ENCODE peak calls at places on chromosomes 6 and 20, in four cellular contexts. One of them, this sample, is unnamed.

GRCh38 chr6:150236544-150236943 is 93.7 kb downstream of the PPP1R14C start:
- DNase-seq in choroid plexus epithelial cell: no peak
- DNase-seq in WERI-Rb-1: no peak
- DNase-seq in nephron progenitor cell: peak
- DNase-seq in this sample: no peak

GRCh38 chr20:45037050-45037449 is 63.9 kb downstream of the KCNS1 start:
- DNase-seq in choroid plexus epithelial cell: peak
- DNase-seq in WERI-Rb-1: no peak
- DNase-seq in nephron progenitor cell: no peak
- DNase-seq in this sample: no peak

GRCh38 chr6:87220997-87221396 is 65.6 kb downstream of the ZNF292 start:
- DNase-seq in choroid plexus epithelial cell: no peak
- DNase-seq in WERI-Rb-1: no peak
- DNase-seq in nephron progenitor cell: no peak
- DNase-seq in this sample: no peak

GRCh38 chr20:61698598-61698960 is 367.1 kb downstream of the TAF4 start:
- DNase-seq in choroid plexus epithelial cell: no peak
- DNase-seq in WERI-Rb-1: no peak
- DNase-seq in nephron progenitor cell: no peak
- DNase-seq in this sample: no peak

GRCh38 chr6:7991992-7992815 is 72.0 kb downstream of the BLOC1S5 start:
- DNase-seq in choroid plexus epithelial cell: peak
- DNase-seq in WERI-Rb-1: no peak
- DNase-seq in nephron progenitor cell: no peak
- DNase-seq in this sample: no peak

GRCh38 chr6:49933526-49933925 is 30.4 kb downstream of the DEFB114 start:
- DNase-seq in choroid plexus epithelial cell: no peak
- DNase-seq in WERI-Rb-1: no peak
- DNase-seq in nephron progenitor cell: no peak
- DNase-seq in this sample: no peak

GRCh38 chr20:38728237-38728761 is 4.0 kb downstream of the SLC32A1 start:
- DNase-seq in choroid plexus epithelial cell: no peak
- DNase-seq in WERI-Rb-1: no peak
- DNase-seq in nephron progenitor cell: peak
- DNase-seq in this sample: no peak

GRCh38 chr6:105981002-105981887 is 104.9 kb upstream of the PRDM1 start:
- DNase-seq in choroid plexus epithelial cell: peak
- DNase-seq in WERI-Rb-1: no peak
- DNase-seq in nephron progenitor cell: peak
- DNase-seq in this sample: peak

GRCh38 chr6:152295346-152295745 is 341.8 kb downstream of the SYNE1 start:
- DNase-seq in choroid plexus epithelial cell: peak
- DNase-seq in WERI-Rb-1: no peak
- DNase-seq in nephron progenitor cell: no peak
- DNase-seq in this sample: no peak

GRCh38 chr20:62059926-62060630 is 5.6 kb downstream of the TAF4 start:
- DNase-seq in choroid plexus epithelial cell: no peak
- DNase-seq in WERI-Rb-1: no peak
- DNase-seq in nephron progenitor cell: no peak
- DNase-seq in this sample: no peak

DNA sequence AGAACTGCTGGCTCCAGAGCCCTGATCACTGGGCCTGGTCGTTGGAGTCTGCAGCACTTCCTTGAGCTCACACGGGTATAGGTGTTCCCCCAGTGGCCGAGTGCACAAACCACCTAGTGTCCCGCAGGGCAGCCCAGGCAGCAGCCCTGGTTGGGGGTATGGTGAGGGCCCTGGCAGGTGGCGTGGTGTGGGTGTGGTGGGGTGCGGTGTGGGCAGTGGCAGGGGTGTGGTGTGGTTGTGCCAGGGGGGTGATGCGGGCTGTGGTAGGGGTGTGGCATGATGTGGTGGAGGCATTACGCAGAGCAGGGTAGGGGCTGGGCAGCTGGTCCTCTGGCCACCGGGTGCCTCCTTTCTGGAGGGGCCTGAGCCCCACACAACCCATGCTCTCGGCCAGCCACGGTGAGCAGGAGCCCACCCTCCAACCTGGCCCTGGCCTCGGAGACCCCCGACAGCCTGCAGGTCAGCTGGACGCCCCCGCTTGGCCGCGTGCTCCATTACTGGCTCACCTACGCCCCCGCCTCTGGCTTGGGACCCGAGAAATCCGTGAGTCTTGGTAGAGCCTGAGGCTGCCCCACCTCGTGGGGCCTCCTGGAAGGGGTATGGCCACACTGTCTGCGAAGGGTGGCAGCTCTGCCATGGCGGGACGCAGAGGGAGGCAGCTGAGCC is 20.5 kb downstream of the COL20A1 start:
- DNase-seq in choroid plexus epithelial cell: no peak
- DNase-seq in WERI-Rb-1: no peak
- DNase-seq in nephron progenitor cell: no peak
- DNase-seq in this sample: peak
- TF ChIP-seq CTCF in choroid plexus epithelial cell: no peak
- TF ChIP-seq CTCF in WERI-Rb-1: no peak
- TF ChIP-seq CTCF in nephron progenitor cell: no peak
- TF ChIP-seq CTCF in this sample: no peak

DNA sequence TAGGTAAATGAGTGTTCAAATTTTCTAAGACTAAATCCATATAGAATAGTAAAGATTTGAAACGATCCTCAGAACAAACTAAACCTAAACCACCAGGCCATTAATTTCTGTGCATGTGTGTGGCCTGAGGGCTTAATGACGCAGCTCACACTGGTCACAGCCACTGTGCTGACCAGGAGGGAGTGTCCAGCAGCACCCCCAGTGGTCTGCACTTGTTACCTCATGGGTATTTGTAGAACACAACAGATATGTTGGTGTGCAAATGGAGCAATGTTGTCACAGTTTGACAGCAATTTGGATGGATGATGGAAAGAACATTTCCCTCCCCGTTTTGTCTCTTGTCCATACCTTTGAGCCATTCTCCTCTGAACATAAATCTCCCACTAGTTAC is 122.4 kb upstream of the EXOC2 start:
- DNase-seq in choroid plexus epithelial cell: no peak
- DNase-seq in WERI-Rb-1: peak
- DNase-seq in nephron progenitor cell: peak
- DNase-seq in this sample: peak
- TF ChIP-seq CTCF in choroid plexus epithelial cell: peak
- TF ChIP-seq CTCF in WERI-Rb-1: peak
- TF ChIP-seq CTCF in nephron progenitor cell: peak
- TF ChIP-seq CTCF in this sample: peak

GRCh38 chr20:22248052-22248667 is 336.2 kb downstream of the FOXA2 start:
- DNase-seq in choroid plexus epithelial cell: peak
- DNase-seq in WERI-Rb-1: peak
- DNase-seq in nephron progenitor cell: peak
- DNase-seq in this sample: peak
- TF ChIP-seq CTCF in choroid plexus epithelial cell: peak
- TF ChIP-seq CTCF in WERI-Rb-1: peak
- TF ChIP-seq CTCF in nephron progenitor cell: peak
- TF ChIP-seq CTCF in this sample: peak

DNA sequence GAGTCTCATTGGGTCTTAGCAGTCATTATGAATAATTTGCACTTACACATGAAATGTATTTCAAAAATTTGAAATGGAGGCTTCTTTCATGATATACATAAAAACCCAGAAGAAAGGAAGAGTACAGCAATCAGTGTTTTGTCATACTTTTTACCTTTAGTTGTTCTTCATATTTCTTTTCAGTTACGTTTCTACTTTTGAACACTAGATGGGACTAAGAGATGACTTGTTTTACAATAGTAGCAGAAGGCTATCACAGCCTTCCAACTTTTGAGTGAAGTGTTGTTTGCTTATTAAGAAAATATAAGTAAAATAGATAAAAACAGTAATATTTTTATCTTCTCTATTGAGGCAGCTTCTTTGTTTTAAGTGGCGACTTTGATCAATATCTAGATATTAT is 58.1 kb downstream of the L3MBTL3 start:
- DNase-seq in choroid plexus epithelial cell: peak
- DNase-seq in WERI-Rb-1: no peak
- DNase-seq in nephron progenitor cell: no peak
- DNase-seq in this sample: no peak
- TF ChIP-seq CTCF in choroid plexus epithelial cell: peak
- TF ChIP-seq CTCF in WERI-Rb-1: no peak
- TF ChIP-seq CTCF in nephron progenitor cell: no peak
- TF ChIP-seq CTCF in this sample: no peak

GRCh38 chr20:49941456-49941855 is 5.3 kb downstream of the RNF114 start:
- DNase-seq in choroid plexus epithelial cell: no peak
- DNase-seq in WERI-Rb-1: no peak
- DNase-seq in nephron progenitor cell: no peak
- DNase-seq in this sample: no peak
- TF ChIP-seq CTCF in choroid plexus epithelial cell: no peak
- TF ChIP-seq CTCF in WERI-Rb-1: no peak
- TF ChIP-seq CTCF in nephron progenitor cell: no peak
- TF ChIP-seq CTCF in this sample: no peak

This sample was measured in glutamatergic neuron.